ENCODE peak calls at places on chromosome 22, in six cellular contexts. R, O, E, T, K and D are unnamed samples.

GRCh38 chr22:46792061-46792796 is 29.8 kb downstream of the TBC1D22A start:
- DNase-seq in R (no peak), O (no peak), E (no peak), T (no peak), K (no peak), D (no peak)

GRCh38 chr22:20026996-20027601 is 6.2 kb downstream of the TANGO2 start:
- DNase-seq in R (no peak), O (no peak), E (no peak), T (no peak), K (no peak), D (no peak)

GRCh38 chr22:37281195-37281594 is 1.1 kb upstream of the CYTH4 start:
- DNase-seq in R (no peak), O (no peak), E (no peak), T (no peak), K (no peak), D (no peak)

GRCh38 chr22:44915441-44915840 is 94.4 kb downstream of the PHF21B start:
- DNase-seq in R (no peak), O (no peak), E (no peak), T (no peak), K (no peak), D (no peak)

GRCh38 chr22:22721681-22722309 is 77.4 kb downstream of the GGTLC2 start:
- DNase-seq in R (peak), O (no peak), E (peak), T (no peak), K (no peak), D (no peak)

GRCh38 chr22:49660794-49661781 is 166.6 kb downstream of the BRD1 start:
- DNase-seq in R (no peak), O (no peak), E (no peak), T (no peak), K (no peak), D (no peak)

GRCh38 chr22:33971561-33971961 is 51.3 kb upstream of the LARGE1 start:
- DNase-seq in R (no peak), O (no peak), E (no peak), T (no peak), K (peak), D (peak)

GRCh38 chr22:43060213-43060612 is 29.0 kb downstream of the TTLL1 start:
- DNase-seq in R (no peak), O (peak), E (peak), T (peak), K (no peak), D (no peak)

GRCh38 chr22:49997221-49997599 is 15.4 kb downstream of the IL17REL start:
- DNase-seq in R (no peak), O (no peak), E (no peak), T (no peak), K (no peak), D (no peak)

GRCh38 chr22:42716649-42717127 is 4.0 kb downstream of the A4GALT start:
- DNase-seq in R (no peak), O (no peak), E (no peak), T (no peak), K (no peak), D (no peak)

GRCh38 chr22:30245985-30246901 is at the start of gene LIF:
- DNase-seq in R (no peak), O (peak), E (peak), T (peak), K (no peak), D (no peak)

GRCh38 chr22:20581503-20582170 is 74.2 kb downstream of the MED15 start:
- DNase-seq in R (no peak), O (no peak), E (no peak), T (no peak), K (no peak), D (no peak)

GRCh38 chr22:33438273-33438672 is 380.1 kb upstream of the SYN3 start:
- DNase-seq in R (no peak), O (no peak), E (peak), T (no peak), K (no peak), D (no peak)

GRCh38 chr22:29574762-29575450 is 6.0 kb downstream of the NIPSNAP1 start:
- DNase-seq in R (no peak), O (no peak), E (no peak), T (no peak), K (no peak), D (no peak)

GRCh38 chr22:29480512-29481264 is 670 bp downstream of the NEFH start:
- DNase-seq in R (no peak), O (no peak), E (peak), T (no peak), K (peak), D (no peak)

GRCh38 chr22:29820941-29821789 is 16.9 kb downstream of the ASCC2 start:
- DNase-seq in R (no peak), O (no peak), E (peak), T (peak), K (peak), D (no peak)

GRCh38 chr22:45201678-45202332 is 38.1 kb downstream of the NUP50 start:
- DNase-seq in R (no peak), O (no peak), E (peak), T (no peak), K (no peak), D (no peak)

GRCh38 chr22:38398609-38399401 is 56.2 kb downstream of the KCNJ4 start:
- DNase-seq in R (peak), O (peak), E (peak), T (peak), K (peak), D (peak)

GRCh38 chr22:50118557-50119168 is 28.9 kb downstream of the MOV10L1 start:
- DNase-seq in R (no peak), O (no peak), E (peak), T (no peak), K (no peak), D (no peak)

GRCh38 chr22:48574776-48575566 is 1252.7 kb downstream of the BRD1 start:
- DNase-seq in R (no peak), O (no peak), E (peak), T (no peak), K (peak), D (peak)

GRCh38 chr22:19892249-19892879 is 37.7 kb upstream of the GNB1L start:
- DNase-seq in R (no peak), O (no peak), E (peak), T (peak), K (no peak), D (no peak)